ENCODE peak calls at places on chromosomes 7 and 10, in four cellular contexts. O, Q, D and T are unnamed samples.

GRCh38 chr7:16791071-16791470 is 13.7 kb downstream of the AGR2 start:
- DNase-seq in D (no peak), Q (no peak), O (no peak), T (no peak)

GRCh38 chr7:87574630-87575029 is 26.1 kb downstream of the ABCB1 start:
- DNase-seq in Q (no peak), D (no peak), O (no peak), T (no peak)

GRCh38 chr7:132181371-132181770 is 394.9 kb downstream of the PLXNA4 start:
- DNase-seq in Q (no peak), O (no peak), D (no peak), T (no peak)

GRCh38 chr7:82507976-82508677 is 64.5 kb upstream of the CACNA2D1 start:
- DNase-seq in O (no peak), Q (no peak), D (no peak), T (no peak)

GRCh38 chr7:82517059-82517458 is 73.5 kb upstream of the CACNA2D1 start:
- DNase-seq in Q (no peak), O (no peak), D (no peak), T (no peak)

GRCh38 chr7:5214236-5214635 is 24.2 kb downstream of the WIPI2 start:
- DNase-seq in Q (no peak), D (no peak), O (no peak), T (no peak)

GRCh38 chr10:83605783-83606182 is 533.5 kb upstream of the GHITM start:
- DNase-seq in D (no peak), O (no peak), Q (no peak), T (no peak)

GRCh38 chr7:142817506-142817905 is 37.4 kb upstream of the EPHB6 start:
- DNase-seq in O (no peak), Q (no peak), D (no peak), T (no peak)

GRCh38 chr10:80535671-80536360 is 1.9 kb upstream of the SH2D4B start:
- DNase-seq in O (peak), Q (peak), D (peak), T (peak)

GRCh38 chr10:125687507-125688185 is 4.7 kb upstream of the TEX36 start:
- DNase-seq in Q (no peak), O (no peak), D (no peak), T (no peak)

GRCh38 chr7:154695836-154696235 is 307.1 kb downstream of the PAXIP1 start:
- DNase-seq in D (no peak), Q (no peak), O (no peak), T (no peak)

GRCh38 chr7:148772297-148773089 is 73.8 kb downstream of the CUL1 start:
- DNase-seq in O (peak), D (no peak), Q (no peak), T (no peak)

GRCh38 chr10:70590663-70591416 is 11.7 kb downstream of the PRF1 start:
- DNase-seq in Q (no peak), O (no peak), D (no peak), T (no peak)

GRCh38 chr7:131071786-131072504 is 255.7 kb upstream of the MKLN1 start:
- DNase-seq in O (peak), Q (no peak), D (no peak), T (no peak)

GRCh38 chr7:55245271-55245723 is 119.8 kb upstream of the LANCL2 start:
- DNase-seq in O (no peak), D (no peak), Q (no peak), T (no peak)

GRCh38 chr10:48340734-48341133 is 34.3 kb downstream of the MAPK8 start:
- DNase-seq in O (no peak), Q (no peak), D (no peak), T (no peak)

GRCh38 chr10:21523557-21524008 is 1.9 kb downstream of the SKIDA1 start:
- DNase-seq in D (no peak), Q (no peak), O (no peak), T (no peak)

GRCh38 chr10:62554632-62555199 is 180.5 kb downstream of the ZNF365 start:
- DNase-seq in O (peak), Q (no peak), D (no peak), T (no peak)

GRCh38 chr10:118256825-118257570 is 85.1 kb downstream of the FAM204A start:
- DNase-seq in D (no peak), O (no peak), Q (no peak), T (no peak)

GRCh38 chr10:32577448-32577847 is 131.5 kb downstream of the CCDC7 start:
- DNase-seq in D (no peak), O (no peak), Q (no peak), T (no peak)

GRCh38 chr7:101942603-101943210 is 125.3 kb downstream of the CUX1 start:
- DNase-seq in O (no peak), Q (no peak), D (no peak), T (no peak)

GRCh38 chr10:29099415-29099814 is 189.5 kb upstream of the LYZL1 start:
- DNase-seq in D (no peak), O (no peak), Q (no peak), T (no peak)